ENCODE peak calls at places on chromosomes 2 and 18, in nine cellular contexts. T is Caco-2; X is OCI-LY7; M is endothelial cell of umbilical vein; O is stomach; Y is body of pancreas; N is effector memory CD4-positive, alpha-beta T cell; R is aorta; I is HCT116. G is an unnamed sample. For H3K4me1, the result is how much of the 10 kb centered on the place peaks cover.

GRCh38 chr2:97774425-97774824 is 61.0 kb downstream of the ZAP70 start:
- DNase-seq in N (no peak), X (peak), T (peak), O (no peak), M (peak), I (no peak), Y (no peak), R (no peak), G (no peak)

GRCh38 chr2:63652063-63652985 is 63.6 kb downstream of the MDH1 start:
- DNase-seq in Y (no peak), I (no peak), R (no peak), N (no peak), O (no peak), M (no peak), X (no peak), T (no peak), G (no peak)

GRCh38 chr2:99841749-99842148 is 300.6 kb downstream of the AFF3 start:
- DNase-seq in Y (no peak), T (no peak), O (no peak), I (no peak), R (no peak), X (no peak), N (no peak), M (no peak), G (no peak)

GRCh38 chr2:215667544-215668243 is 231.8 kb upstream of the FN1 start:
- DNase-seq in N (no peak), Y (no peak), T (no peak), R (no peak), I (no peak), X (no peak), O (no peak), M (no peak), G (no peak)

GRCh38 chr18:362914-363295 is 95.1 kb upstream of the THOC1 start:
- DNase-seq in R (no peak), X (no peak), Y (no peak), O (no peak), I (no peak), N (no peak), M (no peak), T (no peak), G (no peak)

GRCh38 chr2:106596844-106597243 is 109.7 kb downstream of the CD8B2 start:
- DNase-seq in T (no peak), Y (no peak), I (no peak), M (no peak), N (no peak), O (no peak), R (no peak), X (peak), G (no peak)

GRCh38 chr2:96110621-96111256 is 5.6 kb downstream of the ADRA2B start:
- DNase-seq in Y (no peak), T (no peak), O (no peak), M (no peak), X (no peak), R (peak), N (no peak), I (no peak), G (no peak)

GRCh38 chr2:151808258-151809072 is 19.8 kb downstream of the ARL5A start:
- DNase-seq in N (no peak), X (peak), M (peak), T (no peak), Y (no peak), R (no peak), I (no peak), O (no peak), G (no peak)

GRCh38 chr2:108215794-108216211 is 24.0 kb upstream of the SULT1C3 start:
- DNase-seq in O (peak), R (no peak), Y (peak), I (peak), M (no peak), X (no peak), T (peak), N (no peak), G (no peak)

GRCh38 chr18:64409511-64409910 is 260.6 kb upstream of the LINC00305 start:
- DNase-seq in Y (no peak), X (peak), T (peak), I (no peak), N (no peak), M (peak), R (no peak), O (no peak), G (no peak)

GRCh38 chr2:119476301-119477117 is 44.9 kb downstream of the TMEM37 start:
- DNase-seq in R (peak), M (peak), X (peak), I (peak), N (peak), T (peak), O (peak), Y (peak), G (peak)

GRCh38 chr2:39563572-39563971 is 102.1 kb upstream of the TMEM178A start:
- DNase-seq in N (no peak), R (no peak), M (no peak), O (no peak), T (no peak), Y (no peak), X (peak), I (no peak), G (no peak)

GRCh38 chr2:43219383-43220228 is 6.8 kb downstream of the ZFP36L2 start:
- DNase-seq in X (peak), O (peak), T (peak), M (peak), I (peak), N (peak), R (peak), Y (peak), G (peak)
- H3K4me1 ChIP-seq in X (half or more), O (under half), T (under half), M (half or more), I (half or more), N (under half), R (under half), Y (half or more), G (under half)

GRCh38 chr2:28338046-28338753 is 54.5 kb upstream of the FOSL2 start:
- DNase-seq in N (no peak), T (no peak), M (peak), X (no peak), I (no peak), R (peak), Y (peak), O (peak), G (peak)
- H3K4me1 ChIP-seq in N (under half), T (under half), M (under half), X (under half), I (under half), R (under half), Y (under half), O (under half), G (under half)

GRCh38 chr2:181570059-181570458 is 86.8 kb downstream of the CERKL start:
- DNase-seq in T (no peak), M (no peak), N (no peak), R (no peak), I (no peak), X (no peak), Y (no peak), O (no peak), G (no peak)
- H3K4me1 ChIP-seq in T (under half), M (under half), N (under half), R (under half), I (under half), X (under half), Y (under half), O (under half), G (under half)

GRCh38 chr18:72555101-72555500 is 11.0 kb upstream of the CBLN2 start:
- DNase-seq in Y (no peak), X (no peak), M (no peak), T (no peak), O (no peak), N (no peak), R (no peak), I (no peak), G (no peak)

GRCh38 chr18:72555983-72556382 is 11.8 kb upstream of the CBLN2 start:
- DNase-seq in N (no peak), X (no peak), T (no peak), Y (no peak), I (no peak), M (no peak), R (no peak), O (no peak), G (no peak)
- H3K4me1 ChIP-seq in N (under half), X (under half), T (under half), Y (under half), I (under half), M (under half), R (under half), O (under half), G (under half)

GRCh38 chr2:55017428-55017827 is 32.8 kb downstream of the RTN4 start:
- DNase-seq in R (no peak), Y (no peak), M (no peak), I (no peak), N (no peak), X (no peak), T (no peak), O (no peak), G (no peak)
- H3K4me1 ChIP-seq in R (under half), Y (under half), M (half or more), I (half or more), N (under half), X (under half), T (under half), O (under half), G (under half)

GRCh38 chr18:44839239-44839666 is 158.6 kb downstream of the SETBP1 start:
- DNase-seq in T (peak), N (peak), I (no peak), Y (peak), X (no peak), O (peak), M (peak), R (peak), G (peak)
- H3K4me1 ChIP-seq in T (under half), N (under half), I (under half), Y (under half), X (under half), O (under half), M (under half), R (under half), G (under half)

GRCh38 chr2:35963344-35963743 is 392.2 kb upstream of the CRIM1 start:
- DNase-seq in X (no peak), R (no peak), O (no peak), I (no peak), M (peak), T (no peak), Y (no peak), N (no peak), G (no peak)
- H3K4me1 ChIP-seq in X (under half), R (under half), O (under half), I (under half), M (under half), T (under half), Y (under half), N (under half), G (under half)

GRCh38 chr2:239433777-239434396 is 33.1 kb upstream of the HDAC4 start:
- DNase-seq in O (no peak), N (no peak), R (no peak), T (no peak), I (peak), Y (no peak), M (peak), X (no peak), G (no peak)
- H3K4me1 ChIP-seq in O (under half), N (under half), R (under half), T (under half), I (under half), Y (under half), M (under half), X (under half), G (under half)

GRCh38 chr2:64653174-64654062 is at the start of gene SERTAD2:
- DNase-seq in M (peak), R (peak), Y (peak), T (peak), X (peak), I (no peak), O (peak), N (peak), G (peak)
- H3K4me1 ChIP-seq in M (under half), R (under half), Y (under half), T (under half), X (half or more), I (half or more), O (under half), N (under half), G (under half)

DNA sequence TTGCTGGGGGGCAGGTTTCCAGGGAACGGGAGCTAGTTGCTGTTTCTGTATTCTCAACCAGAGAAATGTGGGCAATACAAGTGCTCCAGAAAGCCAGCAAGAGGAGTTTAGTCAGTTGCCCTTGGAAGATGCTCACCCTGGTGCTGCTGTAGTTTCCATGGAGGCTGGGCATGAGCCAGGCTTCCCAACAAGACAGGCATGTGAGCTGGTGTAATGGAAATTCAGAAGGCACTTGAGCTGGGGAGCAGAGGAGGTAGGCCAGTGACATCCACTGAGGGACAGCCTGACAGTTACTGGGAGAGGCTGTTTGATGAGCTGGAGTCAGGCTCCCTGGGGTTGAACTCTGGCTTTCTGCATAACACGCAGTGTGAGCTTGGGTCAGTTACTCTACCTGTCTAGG is 7.7 kb downstream of the HK2 start:
- DNase-seq in X (no peak), N (no peak), O (no peak), Y (no peak), T (no peak), I (no peak), R (no peak), M (no peak), G (no peak)
- H3K4me1 ChIP-seq in X (under half), N (half or more), O (under half), Y (under half), T (half or more), I (under half), R (under half), M (under half), G (under half)

G was measured in right cardiac atrium.